ENCODE peak calls at places on chromosomes 2 and 18, in four cellular contexts. Y is A549, E is heart left ventricle, D is body of pancreas. N is an unnamed sample.

GRCh38 chr2:129934044-129934822 is 45.2 kb upstream of the RAB6C start:
- DNase-seq in E (no peak), Y (no peak), D (no peak), N (peak)

GRCh38 chr2:168662651-168663208 is 139.7 kb upstream of the NOSTRIN start:
- DNase-seq in Y (no peak), D (no peak), E (no peak), N (no peak)

GRCh38 chr2:185618630-185619029 is 120.0 kb upstream of the FSIP2 start:
- DNase-seq in Y (no peak), E (no peak), D (no peak), N (no peak)

GRCh38 chr18:453399-453798 is 47.1 kb downstream of the COLEC12 start:
- DNase-seq in D (no peak), E (no peak), Y (no peak), N (no peak)

GRCh38 chr2:133579295-133579694 is 11.0 kb upstream of the NCKAP5 start:
- DNase-seq in D (peak), Y (no peak), E (peak), N (no peak)

GRCh38 chr2:201959626-201960025 is 74.0 kb upstream of the FZD7 start:
- DNase-seq in D (no peak), Y (no peak), E (no peak), N (no peak)

GRCh38 chr2:40611196-40611595 is 159.3 kb upstream of the SLC8A1 start:
- DNase-seq in Y (no peak), E (no peak), D (no peak), N (no peak)

GRCh38 chr18:57466307-57466706 is 31.1 kb downstream of the ONECUT2 start:
- DNase-seq in Y (no peak), D (no peak), E (no peak), N (no peak)

GRCh38 chr2:236498369-236498768 is 71.3 kb upstream of the ACKR3 start:
- DNase-seq in Y (no peak), E (no peak), D (no peak), N (peak)

GRCh38 chr2:200081221-200081620 is 125.8 kb downstream of the MAIP1 start:
- DNase-seq in D (no peak), E (no peak), Y (no peak), N (no peak)

GRCh38 chr2:231369580-231370428 is 25.7 kb upstream of the B3GNT7 start:
- DNase-seq in D (no peak), E (peak), Y (no peak), N (peak)

GRCh38 chr2:121360566-121361300 is 75.7 kb upstream of the TFCP2L1 start:
- DNase-seq in Y (peak), E (peak), D (peak), N (no peak)

GRCh38 chr2:232520088-232520487 is at the start of gene PRSS56:
- DNase-seq in D (no peak), Y (no peak), E (no peak), N (no peak)

GRCh38 chr2:240820014-240820606 is at the start of gene KIF1A:
- DNase-seq in Y (no peak), D (peak), E (no peak), N (no peak)

GRCh38 chr2:43882312-43882711 is 43.5 kb downstream of the ABCG8 start:
- DNase-seq in E (no peak), Y (no peak), D (no peak), N (no peak)

GRCh38 chr2:16288371-16289112 is 348.2 kb downstream of the MYCN start:
- DNase-seq in Y (no peak), E (no peak), D (no peak), N (no peak)

GRCh38 chr2:137675584-137676327 is 288.5 kb upstream of the HNMT start:
- DNase-seq in D (no peak), E (no peak), Y (no peak), N (no peak)

GRCh38 chr2:222968550-222969155 is 83.3 kb upstream of the KCNE4 start:
- DNase-seq in E (no peak), D (no peak), Y (no peak), N (no peak)

GRCh38 chr2:219294356-219295351 is 14.5 kb downstream of the PTPRN start:
- DNase-seq in D (peak), Y (peak), E (peak), N (peak)

GRCh38 chr18:23689031-23689615 is at the start of gene LAMA3:
- DNase-seq in Y (peak), D (peak), E (peak), N (peak)

GRCh38 chr2:121722479-121722878 is 14.2 kb downstream of the NIFK start:
- DNase-seq in D (no peak), E (no peak), Y (peak), N (no peak)

GRCh38 chr2:169827272-169828140 is at the start of gene UBR3:
- DNase-seq in E (peak), D (peak), Y (peak), N (peak)

GRCh38 chr2:19857806-19858205 is 44.0 kb downstream of the TTC32 start:
- DNase-seq in Y (no peak), D (no peak), E (no peak), N (no peak)

GRCh38 chr18:6729247-6730091 is at the start of gene ARHGAP28:
- DNase-seq in Y (peak), D (peak), E (peak), N (peak)

GRCh38 chr2:86225581-86225980 is 26.3 kb downstream of the MRPL35 start:
- DNase-seq in E (peak), D (no peak), Y (no peak), N (peak)

GRCh38 chr2:170354855-170355649 is 177.1 kb downstream of the MYO3B start:
- DNase-seq in D (no peak), Y (no peak), E (no peak), N (no peak)

GRCh38 chr2:202541137-202541536 is 93.6 kb upstream of the FAM117B start:
- DNase-seq in E (no peak), Y (no peak), D (no peak), N (no peak)

GRCh38 chr2:171244970-171245782 is 84.5 kb upstream of the TLK1 start:
- DNase-seq in E (no peak), Y (peak), D (no peak), N (no peak)

GRCh38 chr2:201523506-201523905 is 72.0 kb downstream of the STRADB start:
- DNase-seq in E (no peak), Y (no peak), D (no peak), N (no peak)

GRCh38 chr2:225040862-225041209 is 1.4 kb downstream of the DOCK10 start:
- DNase-seq in E (no peak), Y (peak), D (no peak), N (no peak)

GRCh38 chr2:15664273-15665066 is 72.8 kb downstream of the DDX1 start:
- DNase-seq in D (no peak), E (no peak), Y (no peak), N (no peak)

GRCh38 chr18:36350211-36350610 is 52.7 kb downstream of the FHOD3 start:
- DNase-seq in E (peak), Y (no peak), D (no peak), N (no peak)

GRCh38 chr2:235670974-235671787 is 177.3 kb downstream of the AGAP1 start:
- DNase-seq in D (no peak), Y (no peak), E (no peak), N (no peak)

GRCh38 chr18:67776929-67777328 is 260.4 kb upstream of the DSEL start:
- DNase-seq in Y (no peak), D (no peak), E (no peak), N (no peak)

GRCh38 chr2:88016948-88017779 is 817 bp upstream of the RNU2-63P start:
- DNase-seq in D (peak), Y (peak), E (no peak), N (peak)

GRCh38 chr18:67733094-67733493 is 216.6 kb upstream of the DSEL start:
- DNase-seq in D (no peak), E (no peak), Y (no peak), N (no peak)

GRCh38 chr2:29113891-29114321 is 1.3 kb upstream of the CLIP4 start:
- DNase-seq in D (peak), E (peak), Y (peak), N (no peak)

GRCh38 chr2:190407662-190408537 is at the start of gene MFSD6:
- DNase-seq in E (peak), D (peak), Y (peak), N (peak)
- TF ChIP-seq POLR2A in E (no peak), D (peak), Y (peak), N (peak)

GRCh38 chr2:99403524-99403923 is 66.3 kb downstream of the EIF5B start:
- DNase-seq in Y (peak), D (no peak), E (no peak), N (no peak)

GRCh38 chr2:99406137-99406536 is 68.9 kb downstream of the EIF5B start:
- DNase-seq in Y (no peak), E (no peak), D (no peak), N (no peak)

GRCh38 chr2:99403084-99403483 is 65.9 kb downstream of the EIF5B start:
- DNase-seq in E (no peak), Y (no peak), D (no peak), N (no peak)

GRCh38 chr2:99404039-99404799 is 67.0 kb downstream of the EIF5B start:
- DNase-seq in Y (no peak), E (no peak), D (no peak), N (no peak)

GRCh38 chr2:99404800-99405669 is 67.8 kb downstream of the EIF5B start:
- DNase-seq in E (no peak), D (no peak), Y (no peak), N (no peak)
- TF ChIP-seq POLR2A in E (no peak), D (no peak), Y (no peak), N (no peak)

GRCh38 chr18:48009116-48009825 is 78.8 kb upstream of the SMAD2 start:
- DNase-seq in D (no peak), E (no peak), Y (no peak), N (peak)

GRCh38 chr18:48010264-48010663 is 79.8 kb upstream of the SMAD2 start:
- DNase-seq in D (no peak), Y (no peak), E (no peak), N (no peak)

GRCh38 chr18:48006415-48007175 is 76.1 kb upstream of the SMAD2 start:
- DNase-seq in E (no peak), D (no peak), Y (no peak), N (peak)

GRCh38 chr18:48007381-48007780 is 76.9 kb upstream of the SMAD2 start:
- DNase-seq in E (no peak), Y (no peak), D (no peak), N (peak)

DNA sequence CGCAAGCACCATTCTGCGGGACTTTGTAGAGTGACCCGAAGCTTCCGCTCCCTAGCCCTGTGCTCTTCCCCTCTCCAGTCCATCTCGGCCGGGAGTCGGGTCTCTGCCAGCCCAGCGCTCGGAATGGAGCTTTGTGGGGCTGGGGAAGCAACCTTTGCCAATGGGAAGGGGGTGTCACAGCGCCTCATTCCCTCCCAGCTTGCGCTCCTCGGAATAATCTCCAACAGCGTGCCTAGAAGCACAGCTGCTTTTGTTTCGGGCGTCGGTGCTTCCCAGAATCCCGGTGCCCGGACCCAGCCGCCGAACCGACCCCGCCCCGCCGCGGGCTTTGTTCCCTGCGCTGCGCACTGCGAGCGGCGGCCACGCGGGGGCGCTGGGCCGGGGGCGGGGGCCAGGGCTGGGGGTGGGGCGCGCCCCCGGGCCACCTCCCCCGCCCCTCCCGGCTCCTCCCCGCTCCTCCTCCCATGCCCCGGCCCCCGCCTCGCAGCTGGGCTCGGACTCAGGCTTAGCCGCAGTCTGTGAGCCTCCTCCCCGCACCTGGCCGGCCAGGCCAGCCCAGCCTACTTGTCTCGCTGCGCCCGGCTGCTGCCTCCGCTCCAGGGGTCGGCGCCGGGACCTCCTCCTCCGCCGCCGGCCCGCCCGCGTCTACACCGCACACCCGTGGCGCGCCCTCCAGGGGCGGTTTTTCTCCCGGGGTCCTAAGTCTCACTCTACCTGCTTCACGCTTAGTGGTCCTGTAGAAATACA is 77.7 kb upstream of the SMAD2 start:
- DNase-seq in E (peak), Y (peak), D (peak), N (peak)
- TF ChIP-seq POLR2A in E (no peak), Y (peak), D (peak), N (no peak)

DNA sequence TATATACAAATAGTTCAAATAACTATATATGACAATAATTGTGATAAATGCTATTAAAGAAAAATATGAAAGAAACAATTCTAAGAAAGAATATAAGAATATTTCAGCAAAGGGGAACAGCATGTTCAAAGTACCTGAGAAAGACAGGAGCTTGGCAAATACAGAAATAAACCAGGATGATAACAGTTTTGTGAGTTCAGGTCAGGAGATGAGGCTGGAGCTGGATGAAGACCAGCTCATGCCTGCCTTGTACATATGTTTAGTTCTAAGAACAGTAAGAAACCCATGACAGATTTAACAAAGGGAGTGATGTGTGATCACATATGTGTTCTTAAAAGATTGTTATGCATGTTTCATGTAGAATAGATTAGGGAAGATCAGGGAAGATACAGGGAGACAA is 98.2 kb downstream of the R3HDM1 start:
- DNase-seq in Y (no peak), D (no peak), E (no peak), N (no peak)
- TF ChIP-seq POLR2A in Y (no peak), D (no peak), E (no peak), N (no peak)

GRCh38 chr2:102355526-102356380 is at the start of gene IL18R1:
- DNase-seq in E (peak), D (peak), Y (peak), N (peak)
- TF ChIP-seq POLR2A in E (peak), D (peak), Y (no peak), N (peak)

GRCh38 chr2:216354236-216354788 is 18.0 kb downstream of the MARCHF4 start:
- DNase-seq in D (no peak), Y (no peak), E (no peak), N (no peak)
- TF ChIP-seq POLR2A in D (no peak), Y (no peak), E (no peak), N (no peak)

GRCh38 chr18:74291771-74292540 is at the start of gene CYB5A:
- DNase-seq in D (peak), Y (peak), E (peak), N (peak)
- TF ChIP-seq POLR2A in D (peak), Y (peak), E (peak), N (peak)

GRCh38 chr2:98773907-98774306 is 43.0 kb upstream of the MGAT4A start:
- DNase-seq in E (no peak), Y (no peak), D (no peak), N (no peak)

GRCh38 chr2:98771264-98771663 is 40.3 kb upstream of the MGAT4A start:
- DNase-seq in D (no peak), E (no peak), Y (no peak), N (no peak)

GRCh38 chr2:98773169-98773568 is 42.2 kb upstream of the MGAT4A start:
- DNase-seq in D (no peak), E (no peak), Y (no peak), N (no peak)

GRCh38 chr2:98772531-98772930 is 41.6 kb upstream of the MGAT4A start:
- DNase-seq in D (no peak), E (no peak), Y (no peak), N (no peak)

DNA sequence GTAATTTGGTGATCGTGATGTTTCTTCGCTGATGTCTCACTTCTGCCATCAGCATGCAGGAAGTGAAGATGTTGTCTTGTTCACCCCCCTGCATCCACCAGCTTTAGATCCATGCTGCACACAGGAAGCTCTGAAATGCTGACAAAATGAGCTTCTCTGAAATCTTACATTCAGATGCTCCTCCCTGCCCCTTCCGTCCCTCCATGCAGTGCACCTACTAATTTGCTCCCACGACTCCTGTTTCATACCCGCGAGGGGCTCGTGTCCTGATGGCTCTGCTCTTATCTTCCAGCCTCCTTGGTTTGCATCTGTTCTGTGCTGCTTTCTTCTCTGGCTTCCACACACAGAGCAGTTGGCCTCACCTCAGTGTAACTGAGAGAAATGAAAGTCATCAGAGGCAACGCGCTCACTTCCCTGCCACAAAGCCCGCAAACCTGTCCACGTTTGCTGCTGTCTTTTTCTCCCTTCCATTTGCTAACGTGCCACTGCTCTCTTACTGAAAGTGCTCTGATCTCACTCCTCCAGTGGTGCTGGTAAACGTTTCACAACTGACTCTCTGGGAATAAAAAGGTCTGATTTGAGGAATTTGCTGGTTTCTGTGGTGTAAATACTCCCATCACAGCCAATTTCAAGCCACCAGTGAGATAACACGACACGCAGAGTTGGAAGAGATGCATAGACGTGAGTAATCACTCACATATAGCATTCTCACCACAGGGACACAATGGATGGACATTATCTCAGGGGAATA is 41.0 kb upstream of the MGAT4A start:
- DNase-seq in E (no peak), Y (no peak), D (no peak), N (no peak)
- TF ChIP-seq POLR2A in E (no peak), Y (no peak), D (peak), N (peak)

GRCh38 chr2:62505649-62506420 is at the start of gene TMEM17:
- DNase-seq in E (peak), Y (peak), D (peak), N (peak)
- TF ChIP-seq POLR2A in E (peak), Y (peak), D (peak), N (no peak)